ENCODE peak calls at places on chromosomes 3 and 15, in five cellular contexts. Y is gastrocnemius medialis; Q is CD8-positive, alpha-beta T cell; V is omental fat pad; S is heart left ventricle. L is an unnamed sample.

GRCh38 chr3:48268936-48269551 is 28.1 kb downstream of the ZNF589 start:
- DNase-seq in Q (peak; percentile 11), V (peak; percentile 35), S (no peak), Y (no peak), L (no peak)

GRCh38 chr3:11662392-11662990 is 18.8 kb upstream of the VGLL4 start:
- DNase-seq in V (no peak), Q (no peak), Y (no peak), S (no peak), L (no peak)

GRCh38 chr3:27431116-27431515 is 53.1 kb downstream of the SLC4A7 start:
- DNase-seq in Y (no peak), S (no peak), V (no peak), Q (no peak), L (no peak)

GRCh38 chr15:101201411-101202174 is 50.3 kb downstream of the CHSY1 start:
- DNase-seq in S (peak; percentile 93), Y (peak; percentile 78), V (peak; percentile 44), Q (no peak), L (peak; percentile 97)

GRCh38 chr15:70029297-70029701 is 68.4 kb downstream of the TLE3 start:
- DNase-seq in S (no peak), Q (no peak), V (no peak), Y (no peak), L (no peak)

GRCh38 chr15:56533741-56534416 is 68.9 kb upstream of the MNS1 start:
- DNase-seq in S (no peak), Y (no peak), Q (no peak), V (no peak), L (no peak)

GRCh38 chr3:112320698-112321097 is 12.3 kb upstream of the CD200 start:
- DNase-seq in S (no peak), Q (no peak), Y (no peak), V (no peak), L (no peak)

GRCh38 chr3:70999730-71000129 is 583.8 kb downstream of the FOXP1 start:
- DNase-seq in V (no peak), S (no peak), Y (no peak), Q (no peak), L (no peak)

GRCh38 chr3:87792532-87793321 is 266.1 kb downstream of the CGGBP1 start:
- DNase-seq in S (peak; percentile 31), V (no peak), Q (no peak), Y (no peak), L (no peak)

GRCh38 chr3:156892701-156893100 is 66.5 kb downstream of the LEKR1 start:
- DNase-seq in V (no peak), Q (no peak), S (no peak), Y (no peak), L (no peak)

GRCh38 chr15:28986108-28986507 is 100.3 kb downstream of the APBA2 start:
- DNase-seq in Q (peak; percentile 35), V (no peak), S (no peak), Y (no peak), L (no peak)

GRCh38 chr15:100681335-100681746 is 79.0 kb downstream of the ASB7 start:
- DNase-seq in V (no peak), Y (peak; percentile 52), S (no peak), Q (no peak), L (peak; percentile 73)

GRCh38 chr15:100718075-100718980 is 115.9 kb downstream of the ASB7 start:
- DNase-seq in Y (no peak), V (no peak), S (no peak), Q (no peak), L (no peak)

GRCh38 chr3:173932624-173933023 is 535.1 kb downstream of the NLGN1 start:
- DNase-seq in Y (no peak), V (no peak), S (no peak), Q (no peak), L (no peak)

GRCh38 chr15:37877851-37878577 is 56.4 kb upstream of the TMCO5A start:
- DNase-seq in S (no peak), Y (no peak), Q (no peak), V (no peak), L (no peak)

GRCh38 chr15:57153140-57153539 is 223.2 kb upstream of the CGNL1 start:
- DNase-seq in V (no peak), Q (no peak), Y (no peak), S (no peak), L (no peak)

GRCh38 chr15:100472015-100472414 is 56.7 kb downstream of the CERS3 start:
- DNase-seq in Q (no peak), Y (no peak), V (no peak), S (no peak), L (no peak)

GRCh38 chr3:195162033-195162669 is 108.8 kb downstream of the XXYLT1 start:
- DNase-seq in S (no peak), Q (no peak), Y (no peak), V (no peak), L (peak; percentile 42)

GRCh38 chr3:69032137-69032536 is 18.7 kb upstream of the EOGT start:
- DNase-seq in S (no peak), V (no peak), Q (no peak), Y (no peak), L (no peak)

GRCh38 chr3:189269356-189269755 is 97.6 kb downstream of the TPRG1 start:
- DNase-seq in Q (no peak), V (no peak), Y (no peak), S (no peak), L (no peak)

GRCh38 chr3:189270248-189270832 is 98.6 kb downstream of the TPRG1 start:
- DNase-seq in Q (no peak), S (peak; percentile 53), V (no peak), Y (peak; percentile 34), L (no peak)

GRCh38 chr3:189262746-189263145 is 91.0 kb downstream of the TPRG1 start:
- DNase-seq in Y (no peak), Q (no peak), V (no peak), S (no peak), L (no peak)

GRCh38 chr3:189272500-189273119 is 100.8 kb downstream of the TPRG1 start:
- DNase-seq in Q (no peak), V (no peak), Y (no peak), S (no peak), L (no peak)

DNA sequence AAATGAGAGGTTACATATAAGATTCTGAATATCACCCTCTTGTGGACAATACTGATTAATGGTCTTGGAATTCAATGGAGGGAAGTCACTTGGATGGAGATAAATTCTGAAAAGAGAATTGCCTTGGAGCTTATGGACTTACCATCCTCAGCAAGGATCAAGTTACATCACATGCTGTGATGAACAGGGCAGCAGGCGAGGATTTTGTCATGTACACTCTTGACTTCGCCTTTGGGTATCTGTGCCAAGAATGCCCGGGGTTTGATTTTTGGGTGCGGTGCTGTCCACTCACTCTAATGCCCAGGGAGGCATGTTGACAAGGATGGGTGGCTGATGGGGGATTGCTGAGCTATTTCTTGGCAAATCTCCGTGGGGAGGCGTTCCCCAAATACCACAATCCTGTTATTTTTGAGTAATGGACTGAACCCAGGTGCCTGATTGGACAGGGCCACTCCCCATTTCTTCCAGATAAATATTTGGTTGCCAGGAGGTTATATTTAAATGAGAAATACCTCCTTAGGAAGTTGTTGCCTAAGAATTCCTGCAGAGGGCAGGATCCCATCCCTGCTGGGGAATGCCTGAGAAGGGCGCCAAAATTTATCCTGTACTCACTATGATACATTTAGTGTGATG is 96.3 kb downstream of the TPRG1 start:
- DNase-seq in Y (no peak), V (no peak), S (no peak), Q (no peak), L (no peak)
- TF ChIP-seq CTCF in Y (no peak), V (no peak), S (no peak), Q (no peak), L (no peak)

DNA sequence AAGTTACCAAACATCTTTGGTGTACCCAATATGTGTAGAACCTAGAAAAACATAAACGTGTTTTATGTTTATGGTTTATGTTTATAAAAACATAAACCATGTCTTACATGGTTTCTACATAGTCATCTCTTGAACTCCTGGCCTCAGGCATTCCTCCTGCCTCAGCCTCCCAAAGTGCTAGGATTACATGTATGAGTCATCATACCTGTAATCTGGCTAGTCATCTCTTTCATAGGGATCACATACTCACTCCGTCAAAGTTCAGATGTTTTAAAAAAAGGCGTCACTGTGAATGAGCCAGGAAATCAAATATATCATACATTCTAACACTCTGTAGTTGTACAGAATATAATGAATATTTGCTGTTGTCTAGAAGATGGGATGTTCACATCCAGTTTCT is 178.6 kb downstream of the CPNE4 start:
- DNase-seq in V (no peak), S (no peak), Y (no peak), Q (no peak), L (no peak)
- TF ChIP-seq CTCF in V (no peak), S (no peak), Y (no peak), Q (no peak), L (no peak)

GRCh38 chr3:140207541-140207940 is 272.6 kb downstream of the CLSTN2 start:
- DNase-seq in Q (no peak), S (no peak), V (no peak), Y (no peak), L (no peak)

GRCh38 chr3:140204271-140204984 is 269.4 kb downstream of the CLSTN2 start:
- DNase-seq in V (no peak), S (no peak), Q (no peak), Y (no peak), L (no peak)

GRCh38 chr3:140203510-140203909 is 268.5 kb downstream of the CLSTN2 start:
- DNase-seq in Y (no peak), S (no peak), Q (no peak), V (no peak), L (no peak)

GRCh38 chr3:140205598-140205997 is 270.6 kb downstream of the CLSTN2 start:
- DNase-seq in S (no peak), Q (no peak), Y (no peak), V (no peak), L (no peak)

GRCh38 chr3:140206196-140207040 is 271.4 kb downstream of the CLSTN2 start:
- DNase-seq in Y (no peak), S (no peak), Q (no peak), V (no peak), L (no peak)
- TF ChIP-seq CTCF in Y (no peak), S (no peak), Q (no peak), V (no peak), L (no peak)

GRCh38 chr15:74405823-74406222 is 27.9 kb downstream of the SEMA7A start:
- DNase-seq in S (no peak), Q (no peak), V (no peak), Y (no peak), L (no peak)

GRCh38 chr15:74406517-74406916 is 27.2 kb downstream of the SEMA7A start:
- DNase-seq in S (no peak), Q (no peak), Y (no peak), V (no peak), L (no peak)

GRCh38 chr15:74408815-74409214 is 24.9 kb downstream of the SEMA7A start:
- DNase-seq in Y (no peak), Q (no peak), V (no peak), S (no peak), L (no peak)

GRCh38 chr15:74408385-74408784 is 25.4 kb downstream of the SEMA7A start:
- DNase-seq in S (no peak), V (no peak), Q (no peak), Y (no peak), L (no peak)

DNA sequence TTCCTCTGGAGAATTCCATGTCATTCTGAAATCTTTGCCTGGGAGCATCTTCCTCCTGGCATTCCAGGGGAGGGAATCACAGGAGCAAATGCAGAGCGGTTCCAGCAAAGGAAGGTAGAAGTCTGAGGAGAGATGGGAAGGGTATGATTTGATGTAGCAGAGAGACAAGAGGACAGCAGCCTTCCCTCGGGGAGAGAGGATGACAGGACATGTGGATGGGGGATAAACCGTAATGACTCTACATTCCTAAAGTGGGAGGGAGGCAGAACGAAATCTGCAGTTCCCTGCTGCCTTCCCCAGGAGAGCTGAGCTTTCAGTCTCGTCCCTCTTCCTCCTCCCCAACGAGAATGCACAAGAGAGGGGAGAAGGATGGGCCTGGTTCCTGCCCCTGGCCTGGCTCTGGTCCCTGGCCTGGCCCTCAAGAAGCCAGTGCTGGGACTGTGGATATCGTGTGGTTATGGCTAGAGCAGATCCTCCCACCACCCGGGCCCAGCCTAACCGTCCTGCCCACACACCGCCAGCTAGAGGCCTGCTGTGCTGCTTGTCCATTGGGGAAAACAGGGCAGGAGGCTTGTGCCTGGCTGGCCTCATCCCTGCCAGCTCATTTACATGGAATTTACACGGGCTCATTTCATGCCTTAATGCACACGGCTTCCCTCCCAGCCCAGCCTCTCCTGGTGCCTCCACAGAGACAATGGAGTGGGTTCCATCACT is 26.6 kb downstream of the SEMA7A start:
- DNase-seq in V (no peak), Y (no peak), S (no peak), Q (no peak), L (no peak)
- TF ChIP-seq CTCF in V (no peak), Y (no peak), S (no peak), Q (no peak), L (no peak)

L was measured in tibial artery.